ENCODE peak calls at places on chromosomes 2 and 18, in eight cellular contexts. F, H, Q, L, E, P, R and K are unnamed samples.

GRCh38 chr2:29405707-29406106 is 290.5 kb downstream of the CLIP4 start:
- DNase-seq in F (no peak), H (no peak), L (no peak), P (no peak), Q (no peak), E (no peak), R (no peak), K (no peak)

GRCh38 chr18:40011201-40011600 is 1943.8 kb upstream of the PIK3C3 start:
- DNase-seq in E (no peak), Q (no peak), H (no peak), F (no peak), R (no peak), L (no peak), P (no peak), K (no peak)

GRCh38 chr2:99035920-99036319 is 99.9 kb upstream of the CRACDL start:
- DNase-seq in E (peak; percentile 8), H (no peak), L (no peak), P (no peak), R (no peak), Q (no peak), F (no peak), K (peak; percentile 4)

GRCh38 chr2:8546319-8547283 is 135.3 kb upstream of the ID2 start:
- DNase-seq in H (no peak), F (no peak), L (no peak), R (no peak), E (no peak), Q (peak; percentile 20), P (no peak), K (no peak)

GRCh38 chr2:231861538-231861937 is 64.7 kb downstream of the NPPC start:
- DNase-seq in R (no peak), L (no peak), Q (no peak), E (no peak), H (no peak), P (no peak), F (no peak), K (no peak)

GRCh38 chr2:108988076-108988795 is 784 bp downstream of the EDAR start:
- DNase-seq in R (no peak), F (no peak), Q (no peak), H (no peak), L (no peak), P (peak; percentile 10), E (no peak), K (no peak)

GRCh38 chr18:61600422-61600821 is 267.2 kb downstream of the CDH20 start:
- DNase-seq in Q (no peak), L (no peak), F (no peak), H (no peak), P (no peak), E (no peak), R (no peak), K (no peak)

GRCh38 chr2:85933753-85934594 is 45.2 kb upstream of the ST3GAL5 start:
- DNase-seq in R (no peak), P (no peak), L (no peak), Q (no peak), H (no peak), E (no peak), F (no peak), K (no peak)

GRCh38 chr2:101328474-101329007 is 20.0 kb upstream of the RNF149 start:
- DNase-seq in E (peak; percentile 88), F (no peak), L (no peak), H (no peak), R (no peak), Q (peak; percentile 66), P (peak; percentile 24), K (peak; percentile 52)

GRCh38 chr18:56019908-56020307 is 431.9 kb upstream of the TCF4 start:
- DNase-seq in R (no peak), E (no peak), L (no peak), Q (no peak), F (no peak), H (no peak), P (no peak), K (no peak)

GRCh38 chr2:114068438-114068837 is 178.5 kb downstream of the ACTR3 start:
- DNase-seq in L (no peak), E (no peak), Q (no peak), R (no peak), P (no peak), H (no peak), F (no peak), K (no peak)

GRCh38 chr2:232325324-232326273 is 53.0 kb upstream of the ALPP start:
- DNase-seq in P (peak; percentile 35), F (no peak), Q (peak; percentile 78), H (no peak), E (peak; percentile 40), L (peak; percentile 80), R (peak; percentile 38), K (no peak)

GRCh38 chr18:48962252-48962856 is 11.6 kb upstream of the SMAD7 start:
- DNase-seq in L (no peak), R (no peak), E (no peak), P (no peak), Q (no peak), F (no peak), H (no peak), K (no peak)

GRCh38 chr2:147572622-147573021 is 272.2 kb upstream of the ACVR2A start:
- DNase-seq in H (no peak), R (no peak), Q (no peak), E (peak; percentile 62), L (no peak), F (no peak), P (no peak), K (peak; percentile 10)